ENCODE peak calls at places on chromosomes 6 and 20, in nine cellular contexts. O, W, A, G, F, D, Q, V and K are unnamed samples.

GRCh38 chr20:8385247-8385646 is 253.2 kb downstream of the PLCB1 start:
- DNase-seq in O (peak), W (no peak), A (peak), G (peak), F (no peak), D (no peak), Q (no peak), V (peak), K (no peak)

GRCh38 chr20:7195704-7196103 is 428.2 kb downstream of the BMP2 start:
- DNase-seq in O (no peak), W (no peak), A (peak), G (no peak), F (no peak), D (no peak), Q (peak), V (no peak), K (no peak)

GRCh38 chr20:41149679-41150131 is 12.4 kb downstream of the PLCG1 start:
- DNase-seq in O (no peak), W (no peak), A (no peak), G (no peak), F (no peak), D (no peak), Q (peak), V (peak), K (peak)

GRCh38 chr6:81831274-81831673 is 78.8 kb upstream of the TENT5A start:
- DNase-seq in O (no peak), W (no peak), A (no peak), G (no peak), F (no peak), D (no peak), Q (peak), V (no peak), K (no peak)

GRCh38 chr6:93017213-93017612 is 402.1 kb downstream of the EPHA7 start:
- DNase-seq in O (no peak), W (no peak), A (peak), G (no peak), F (no peak), D (no peak), Q (peak), V (peak), K (no peak)

GRCh38 chr6:124040655-124041054 is 237.0 kb downstream of the NKAIN2 start:
- DNase-seq in O (no peak), W (no peak), A (no peak), G (no peak), F (no peak), D (no peak), Q (peak), V (no peak), K (no peak)

GRCh38 chr6:94372229-94372628 is 952.9 kb upstream of the EPHA7 start:
- DNase-seq in O (no peak), W (no peak), A (no peak), G (no peak), F (no peak), D (no peak), Q (no peak), V (no peak), K (no peak)

GRCh38 chr20:41078329-41078728 is 49.7 kb downstream of the TOP1 start:
- DNase-seq in O (no peak), W (no peak), A (peak), G (peak), F (no peak), D (no peak), Q (peak), V (no peak), K (no peak)

GRCh38 chr6:34177181-34177591 is 31.3 kb upstream of the GRM4 start:
- DNase-seq in O (no peak), W (no peak), A (no peak), G (peak), F (no peak), D (no peak), Q (no peak), V (peak), K (no peak)

GRCh38 chr20:34491932-34492509 is 24.2 kb upstream of the DYNLRB1 start:
- DNase-seq in O (no peak), W (no peak), A (no peak), G (no peak), F (no peak), D (no peak), Q (no peak), V (no peak), K (no peak)

GRCh38 chr20:37902504-37903313 is at the start of gene VSTM2L:
- DNase-seq in O (no peak), W (no peak), A (peak), G (no peak), F (no peak), D (no peak), Q (peak), V (no peak), K (no peak)

GRCh38 chr20:36128463-36129176 is 25.9 kb upstream of the EPB41L1 start:
- DNase-seq in O (no peak), W (no peak), A (peak), G (no peak), F (no peak), D (no peak), Q (peak), V (peak), K (peak)

GRCh38 chr6:157961116-157961515 is 20.5 kb upstream of the SYNJ2 start:
- DNase-seq in O (no peak), W (no peak), A (no peak), G (no peak), F (no peak), D (no peak), Q (no peak), V (peak), K (no peak)